ENCODE peak calls at places on chromosomes 16 and 17, in four cellular contexts. X is activated B cell treated with CpG ODN at 0.5 μM for 24 hours, L is epithelial cell of esophagus, K is astrocyte of the cerebellum. O is an unnamed sample.

GRCh38 chr16:81560979-81561657 is 116.5 kb downstream of the CMIP start:
- DNase-seq in L (no peak), X (no peak), K (no peak), O (no peak)

GRCh38 chr16:68235882-68236803 is at the start of gene ESRP2:
- DNase-seq in X (peak), K (no peak), L (peak), O (no peak)

GRCh38 chr17:78429618-78429995 is 51.2 kb downstream of the PGS1 start:
- DNase-seq in X (no peak), L (no peak), K (no peak), O (no peak)

GRCh38 chr16:72860726-72861562 is 187.0 kb downstream of the ZFHX3 start:
- DNase-seq in K (no peak), X (no peak), L (no peak), O (no peak)

GRCh38 chr17:71987634-71988033 is 133.2 kb upstream of the SOX9 start:
- DNase-seq in L (peak), X (no peak), K (no peak), O (no peak)

GRCh38 chr17:13154403-13154802 is 136.6 kb upstream of the ELAC2 start:
- DNase-seq in X (no peak), K (no peak), L (no peak), O (no peak)

GRCh38 chr17:21218101-21218500 is 4.1 kb upstream of the TMEM11 start:
- DNase-seq in L (no peak), X (no peak), K (no peak), O (no peak)

GRCh38 chr16:70552675-70553074 is 29.1 kb downstream of the SF3B3 start:
- DNase-seq in L (no peak), X (no peak), K (no peak), O (no peak)

GRCh38 chr17:80969030-80969673 is 22.5 kb upstream of the CHMP6 start:
- DNase-seq in K (no peak), L (no peak), X (no peak), O (no peak)

GRCh38 chr17:8618825-8619224 is 11.7 kb downstream of the MYH10 start:
- DNase-seq in K (no peak), L (no peak), X (no peak), O (no peak)

GRCh38 chr17:13776027-13776551 is 174.4 kb upstream of the HS3ST3A1 start:
- DNase-seq in L (peak), K (no peak), X (no peak), O (peak)

GRCh38 chr17:67629963-67630320 is 87.8 kb upstream of the NOL11 start:
- DNase-seq in L (peak), K (peak), X (no peak), O (peak)

GRCh38 chr17:40553694-40554534 is 11.4 kb downstream of the CCR7 start:
- DNase-seq in X (peak), K (no peak), L (no peak), O (peak)

GRCh38 chr16:47970291-47970931 is 185.4 kb downstream of the ABCC12 start:
- DNase-seq in X (no peak), K (peak), L (peak), O (no peak)

DNA sequence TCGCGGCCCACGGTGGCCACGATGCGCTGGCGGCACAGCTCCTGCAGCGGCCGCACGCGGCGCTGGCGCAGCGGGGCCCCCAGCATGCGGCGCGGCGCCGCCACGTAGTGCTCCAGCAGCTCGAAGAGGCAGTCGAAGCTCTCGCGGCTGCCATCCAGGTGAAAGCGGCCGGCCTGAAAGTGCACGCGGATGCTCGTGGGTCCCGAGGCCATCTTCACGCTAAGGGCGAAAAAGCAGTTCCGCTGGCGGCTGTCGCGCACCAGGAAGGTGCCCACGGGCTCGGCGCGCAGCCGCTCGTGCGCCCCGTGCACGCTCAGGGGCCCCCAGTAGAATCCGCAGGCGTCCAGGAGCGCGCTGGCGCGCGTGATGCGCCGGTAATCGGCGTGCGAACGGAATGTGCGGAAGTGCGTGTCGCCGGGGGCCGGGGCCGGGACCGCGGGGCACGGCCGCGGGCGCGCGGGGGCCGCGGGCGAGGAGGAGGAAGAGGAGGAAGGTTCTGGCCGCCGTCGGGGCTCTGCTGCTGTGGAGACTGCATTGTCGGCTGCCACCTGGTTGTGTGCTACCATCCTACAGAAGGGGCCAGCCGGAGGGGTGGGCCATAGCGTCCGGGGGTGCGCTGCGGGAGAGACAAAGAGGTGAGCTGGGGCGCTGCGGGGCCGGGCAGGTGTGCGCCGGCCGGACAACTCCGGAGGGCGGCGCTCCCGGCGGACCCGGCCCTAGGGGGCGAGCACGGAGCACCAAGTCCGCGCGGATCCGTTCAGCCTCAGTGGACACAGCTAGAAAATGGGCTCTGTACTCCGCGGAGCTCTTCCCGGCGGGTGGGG is 879 bp downstream of the SOCS1 start:
- DNase-seq in X (peak), K (no peak), L (peak), O (no peak)
- TF ChIP-seq CTCF in X (no peak), K (no peak), L (no peak), O (no peak)

GRCh38 chr17:75261336-75262111 is at the start of the genes GGA3 and MRPS7:
- DNase-seq in K (peak), L (peak), X (peak), O (peak)

GRCh38 chr17:75262112-75262606 is 480 bp downstream of the MRPS7 start:
- DNase-seq in L (peak), K (no peak), X (no peak), O (no peak)

GRCh38 chr17:75265614-75266314 is 4.1 kb downstream of the MRPS7 start:
- DNase-seq in X (no peak), K (no peak), L (no peak), O (no peak)

GRCh38 chr17:75260679-75261335 is 599 bp downstream of the GGA3 start:
- DNase-seq in X (no peak), L (peak), K (no peak), O (no peak)

DNA sequence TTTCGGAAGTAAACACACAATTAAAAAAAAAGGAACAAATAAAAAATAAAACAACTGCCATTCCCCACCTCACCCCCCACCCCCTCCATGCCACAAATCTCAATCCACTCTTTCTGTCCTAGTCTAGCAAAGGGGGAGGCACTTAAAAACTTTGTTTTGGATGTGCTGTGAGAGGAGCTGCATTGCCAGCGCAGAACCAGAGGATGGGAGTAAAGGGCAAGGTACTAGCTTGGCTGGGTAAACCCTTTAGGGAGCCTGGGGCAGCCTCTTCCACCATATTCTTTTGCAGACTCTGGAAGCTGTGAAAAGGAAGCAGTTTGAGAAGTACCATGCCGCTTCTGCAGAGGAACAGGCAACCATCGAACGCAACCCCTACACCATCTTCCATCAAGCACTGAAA is 1.4 kb downstream of the MRPS7 start:
- DNase-seq in K (no peak), X (no peak), L (no peak), O (no peak)
- TF ChIP-seq CTCF in K (peak), X (no peak), L (no peak), O (no peak)

GRCh38 chr17:55160501-55160900 is 104.3 kb upstream of the HLF start:
- DNase-seq in X (no peak), K (no peak), L (no peak), O (no peak)
- TF ChIP-seq CTCF in X (no peak), K (no peak), L (no peak), O (no peak)

GRCh38 chr17:73250851-73251640 is 10.6 kb downstream of the CPSF4L start:
- DNase-seq in X (no peak), L (no peak), K (no peak), O (no peak)

GRCh38 chr17:73249700-73250099 is 12.0 kb downstream of the CPSF4L start:
- DNase-seq in X (no peak), K (no peak), L (no peak), O (no peak)

GRCh38 chr17:73251871-73252270 is 9.8 kb downstream of the CPSF4L start:
- DNase-seq in L (no peak), K (no peak), X (no peak), O (no peak)

GRCh38 chr17:73248532-73248931 is 13.1 kb downstream of the CPSF4L start:
- DNase-seq in K (no peak), L (no peak), X (no peak), O (no peak)

GRCh38 chr17:73247728-73248127 is 14.0 kb downstream of the CPSF4L start:
- DNase-seq in K (no peak), L (peak), X (no peak), O (no peak)
- TF ChIP-seq CTCF in K (peak), L (peak), X (no peak), O (peak)

DNA sequence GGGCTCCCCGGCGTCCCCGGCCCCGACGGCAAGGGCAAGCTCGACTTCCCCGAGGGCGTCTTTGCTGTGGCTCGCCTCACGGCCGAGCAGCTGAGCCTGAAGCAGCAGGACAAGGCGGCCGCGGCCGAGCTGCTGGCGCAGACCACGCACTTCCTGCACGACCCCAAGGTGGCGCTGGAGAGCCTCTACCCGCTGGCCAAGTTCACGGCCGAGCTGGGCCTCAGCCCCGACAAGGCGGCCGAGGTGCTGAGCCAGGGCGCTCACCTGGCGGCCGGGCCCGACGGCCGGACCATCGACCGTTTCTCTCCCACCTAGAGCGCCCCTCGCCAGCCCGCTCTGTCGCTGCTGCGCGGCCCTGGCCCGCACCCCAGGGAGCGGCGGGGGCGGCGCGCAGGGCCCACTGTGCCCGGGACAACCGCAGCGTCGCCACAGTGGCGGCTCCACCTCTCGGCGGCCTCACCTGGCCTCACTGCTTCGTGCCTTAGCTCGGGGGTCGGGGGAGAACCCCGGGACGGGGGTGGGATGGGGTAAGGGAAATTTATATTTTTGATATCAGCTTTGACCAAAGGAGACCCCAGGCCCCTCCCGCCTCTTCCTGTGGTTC is 3.7 kb downstream of the HIC1 start:
- DNase-seq in L (peak), X (peak), K (no peak), O (no peak)
- TF ChIP-seq CTCF in L (peak), X (peak), K (peak), O (peak)

O was measured in AG09319.